ENCODE peak calls at places on chromosomes 2 and 18, in seven cellular contexts. One of them, this sample, is unnamed.

GRCh38 chr18:6412933-6413472 is 1.7 kb downstream of the L3MBTL4 start:
- DNase-seq in stromal cell of bone marrow: no peak
- DNase-seq in HEK293T: no peak
- DNase-seq in anterior cingulate cortex: no peak
- DNase-seq in activated T-cell treated with anti-CD3 and anti-CD28 coated beads, Interleukin-2, amount 50 U/mL, for 4 hours: no peak
- DNase-seq in fibroblast of the aortic adventitia: no peak
- DNase-seq in G401: no peak
- DNase-seq in this sample: no peak

GRCh38 chr2:195368530-195369216 is 288.4 kb upstream of the SLC39A10 start:
- DNase-seq in stromal cell of bone marrow: no peak
- DNase-seq in HEK293T: no peak
- DNase-seq in anterior cingulate cortex: no peak
- DNase-seq in activated T-cell treated with anti-CD3 and anti-CD28 coated beads, Interleukin-2, amount 50 U/mL, for 4 hours: no peak
- DNase-seq in fibroblast of the aortic adventitia: peak
- DNase-seq in G401: no peak
- DNase-seq in this sample: no peak

GRCh38 chr2:20168048-20168726 is 56.7 kb downstream of the SDC1 start:
- DNase-seq in stromal cell of bone marrow: no peak
- DNase-seq in HEK293T: no peak
- DNase-seq in anterior cingulate cortex: no peak
- DNase-seq in activated T-cell treated with anti-CD3 and anti-CD28 coated beads, Interleukin-2, amount 50 U/mL, for 4 hours: no peak
- DNase-seq in fibroblast of the aortic adventitia: no peak
- DNase-seq in G401: no peak
- DNase-seq in this sample: no peak

GRCh38 chr2:209189893-209190292 is 234.0 kb upstream of the MAP2 start:
- DNase-seq in stromal cell of bone marrow: no peak
- DNase-seq in HEK293T: no peak
- DNase-seq in anterior cingulate cortex: no peak
- DNase-seq in activated T-cell treated with anti-CD3 and anti-CD28 coated beads, Interleukin-2, amount 50 U/mL, for 4 hours: no peak
- DNase-seq in fibroblast of the aortic adventitia: no peak
- DNase-seq in G401: no peak
- DNase-seq in this sample: no peak

GRCh38 chr2:222797308-222797707 is 63.5 kb upstream of the ACSL3 start:
- DNase-seq in stromal cell of bone marrow: no peak
- DNase-seq in HEK293T: peak
- DNase-seq in anterior cingulate cortex: no peak
- DNase-seq in activated T-cell treated with anti-CD3 and anti-CD28 coated beads, Interleukin-2, amount 50 U/mL, for 4 hours: no peak
- DNase-seq in fibroblast of the aortic adventitia: peak
- DNase-seq in G401: no peak
- DNase-seq in this sample: no peak

GRCh38 chr2:100733344-100734187 is 86.4 kb upstream of the NPAS2 start:
- DNase-seq in stromal cell of bone marrow: no peak
- DNase-seq in HEK293T: no peak
- DNase-seq in anterior cingulate cortex: no peak
- DNase-seq in activated T-cell treated with anti-CD3 and anti-CD28 coated beads, Interleukin-2, amount 50 U/mL, for 4 hours: no peak
- DNase-seq in fibroblast of the aortic adventitia: peak
- DNase-seq in G401: no peak
- DNase-seq in this sample: no peak

GRCh38 chr2:23485841-23486395 is 100.9 kb downstream of the KLHL29 start:
- DNase-seq in stromal cell of bone marrow: no peak
- DNase-seq in HEK293T: no peak
- DNase-seq in anterior cingulate cortex: no peak
- DNase-seq in activated T-cell treated with anti-CD3 and anti-CD28 coated beads, Interleukin-2, amount 50 U/mL, for 4 hours: no peak
- DNase-seq in fibroblast of the aortic adventitia: no peak
- DNase-seq in G401: no peak
- DNase-seq in this sample: no peak

GRCh38 chr18:2406544-2406943 is 164.8 kb downstream of the METTL4 start:
- DNase-seq in stromal cell of bone marrow: peak
- DNase-seq in HEK293T: no peak
- DNase-seq in anterior cingulate cortex: no peak
- DNase-seq in activated T-cell treated with anti-CD3 and anti-CD28 coated beads, Interleukin-2, amount 50 U/mL, for 4 hours: no peak
- DNase-seq in fibroblast of the aortic adventitia: peak
- DNase-seq in G401: no peak
- DNase-seq in this sample: no peak

GRCh38 chr2:65478498-65479135 is 46.2 kb upstream of the SPRED2 start:
- DNase-seq in stromal cell of bone marrow: no peak
- DNase-seq in HEK293T: no peak
- DNase-seq in anterior cingulate cortex: no peak
- DNase-seq in activated T-cell treated with anti-CD3 and anti-CD28 coated beads, Interleukin-2, amount 50 U/mL, for 4 hours: no peak
- DNase-seq in fibroblast of the aortic adventitia: no peak
- DNase-seq in G401: no peak
- DNase-seq in this sample: no peak

GRCh38 chr2:8168007-8168717 is 513.7 kb upstream of the ID2 start:
- DNase-seq in stromal cell of bone marrow: no peak
- DNase-seq in HEK293T: no peak
- DNase-seq in anterior cingulate cortex: no peak
- DNase-seq in activated T-cell treated with anti-CD3 and anti-CD28 coated beads, Interleukin-2, amount 50 U/mL, for 4 hours: no peak
- DNase-seq in fibroblast of the aortic adventitia: no peak
- DNase-seq in G401: no peak
- DNase-seq in this sample: no peak

GRCh38 chr2:120934891-120935338 is 199.2 kb downstream of the GLI2 start:
- DNase-seq in stromal cell of bone marrow: peak
- DNase-seq in HEK293T: no peak
- DNase-seq in anterior cingulate cortex: no peak
- DNase-seq in activated T-cell treated with anti-CD3 and anti-CD28 coated beads, Interleukin-2, amount 50 U/mL, for 4 hours: no peak
- DNase-seq in fibroblast of the aortic adventitia: peak
- DNase-seq in G401: no peak
- DNase-seq in this sample: no peak

GRCh38 chr2:169961911-169962310 is 134.7 kb downstream of the UBR3 start:
- DNase-seq in stromal cell of bone marrow: peak
- DNase-seq in HEK293T: no peak
- DNase-seq in anterior cingulate cortex: no peak
- DNase-seq in activated T-cell treated with anti-CD3 and anti-CD28 coated beads, Interleukin-2, amount 50 U/mL, for 4 hours: no peak
- DNase-seq in fibroblast of the aortic adventitia: peak
- DNase-seq in G401: no peak
- DNase-seq in this sample: no peak

GRCh38 chr2:86623549-86624547 is at the start of gene RNF103:
- DNase-seq in stromal cell of bone marrow: peak
- DNase-seq in HEK293T: peak
- DNase-seq in anterior cingulate cortex: peak
- DNase-seq in activated T-cell treated with anti-CD3 and anti-CD28 coated beads, Interleukin-2, amount 50 U/mL, for 4 hours: peak
- DNase-seq in fibroblast of the aortic adventitia: peak
- DNase-seq in G401: peak
- DNase-seq in this sample: peak

GRCh38 chr2:68032702-68033101 is 30.1 kb downstream of the C1D start:
- DNase-seq in stromal cell of bone marrow: no peak
- DNase-seq in HEK293T: no peak
- DNase-seq in anterior cingulate cortex: no peak
- DNase-seq in activated T-cell treated with anti-CD3 and anti-CD28 coated beads, Interleukin-2, amount 50 U/mL, for 4 hours: no peak
- DNase-seq in fibroblast of the aortic adventitia: no peak
- DNase-seq in G401: no peak
- DNase-seq in this sample: no peak

GRCh38 chr2:138491495-138491862 is 10.1 kb upstream of the SPOPL start:
- DNase-seq in stromal cell of bone marrow: no peak
- DNase-seq in HEK293T: no peak
- DNase-seq in anterior cingulate cortex: no peak
- DNase-seq in activated T-cell treated with anti-CD3 and anti-CD28 coated beads, Interleukin-2, amount 50 U/mL, for 4 hours: no peak
- DNase-seq in fibroblast of the aortic adventitia: no peak
- DNase-seq in G401: no peak
- DNase-seq in this sample: no peak

GRCh38 chr2:137467246-137467862 is 496.9 kb upstream of the HNMT start:
- DNase-seq in stromal cell of bone marrow: peak
- DNase-seq in HEK293T: peak
- DNase-seq in anterior cingulate cortex: no peak
- DNase-seq in activated T-cell treated with anti-CD3 and anti-CD28 coated beads, Interleukin-2, amount 50 U/mL, for 4 hours: no peak
- DNase-seq in fibroblast of the aortic adventitia: peak
- DNase-seq in G401: no peak
- DNase-seq in this sample: no peak

GRCh38 chr2:171602352-171602751 is 80.1 kb downstream of the CYBRD1 start:
- DNase-seq in stromal cell of bone marrow: no peak
- DNase-seq in HEK293T: no peak
- DNase-seq in anterior cingulate cortex: no peak
- DNase-seq in activated T-cell treated with anti-CD3 and anti-CD28 coated beads, Interleukin-2, amount 50 U/mL, for 4 hours: no peak
- DNase-seq in fibroblast of the aortic adventitia: no peak
- DNase-seq in G401: no peak
- DNase-seq in this sample: no peak

GRCh38 chr18:71115261-71115660 is 826.4 kb downstream of the SOCS6 start:
- DNase-seq in stromal cell of bone marrow: no peak
- DNase-seq in HEK293T: no peak
- DNase-seq in anterior cingulate cortex: no peak
- DNase-seq in activated T-cell treated with anti-CD3 and anti-CD28 coated beads, Interleukin-2, amount 50 U/mL, for 4 hours: no peak
- DNase-seq in fibroblast of the aortic adventitia: no peak
- DNase-seq in G401: no peak
- DNase-seq in this sample: no peak

GRCh38 chr18:8069708-8070107 is 502.6 kb downstream of the PTPRM start:
- DNase-seq in stromal cell of bone marrow: no peak
- DNase-seq in HEK293T: no peak
- DNase-seq in anterior cingulate cortex: no peak
- DNase-seq in activated T-cell treated with anti-CD3 and anti-CD28 coated beads, Interleukin-2, amount 50 U/mL, for 4 hours: no peak
- DNase-seq in fibroblast of the aortic adventitia: no peak
- DNase-seq in G401: no peak
- DNase-seq in this sample: no peak

GRCh38 chr2:207487650-207488315 is 42.0 kb upstream of the CREB1 start:
- DNase-seq in stromal cell of bone marrow: peak
- DNase-seq in HEK293T: no peak
- DNase-seq in anterior cingulate cortex: no peak
- DNase-seq in activated T-cell treated with anti-CD3 and anti-CD28 coated beads, Interleukin-2, amount 50 U/mL, for 4 hours: no peak
- DNase-seq in fibroblast of the aortic adventitia: peak
- DNase-seq in G401: no peak
- DNase-seq in this sample: no peak

GRCh38 chr2:185291035-185291647 is 447.5 kb upstream of the FSIP2 start:
- DNase-seq in stromal cell of bone marrow: peak
- DNase-seq in HEK293T: peak
- DNase-seq in anterior cingulate cortex: no peak
- DNase-seq in activated T-cell treated with anti-CD3 and anti-CD28 coated beads, Interleukin-2, amount 50 U/mL, for 4 hours: no peak
- DNase-seq in fibroblast of the aortic adventitia: peak
- DNase-seq in G401: no peak
- DNase-seq in this sample: no peak

GRCh38 chr18:63089041-63089440 is 230.5 kb downstream of the BCL2 start:
- DNase-seq in stromal cell of bone marrow: no peak
- DNase-seq in HEK293T: no peak
- DNase-seq in anterior cingulate cortex: no peak
- DNase-seq in activated T-cell treated with anti-CD3 and anti-CD28 coated beads, Interleukin-2, amount 50 U/mL, for 4 hours: no peak
- DNase-seq in fibroblast of the aortic adventitia: no peak
- DNase-seq in G401: no peak
- DNase-seq in this sample: no peak

GRCh38 chr18:2917255-2918047 is 70.6 kb downstream of the EMILIN2 start:
- DNase-seq in stromal cell of bone marrow: no peak
- DNase-seq in HEK293T: no peak
- DNase-seq in anterior cingulate cortex: no peak
- DNase-seq in activated T-cell treated with anti-CD3 and anti-CD28 coated beads, Interleukin-2, amount 50 U/mL, for 4 hours: no peak
- DNase-seq in fibroblast of the aortic adventitia: no peak
- DNase-seq in G401: no peak
- DNase-seq in this sample: no peak

GRCh38 chr18:51013259-51013658 is 16.8 kb upstream of the SMAD4 start:
- DNase-seq in stromal cell of bone marrow: no peak
- DNase-seq in HEK293T: no peak
- DNase-seq in anterior cingulate cortex: no peak
- DNase-seq in activated T-cell treated with anti-CD3 and anti-CD28 coated beads, Interleukin-2, amount 50 U/mL, for 4 hours: no peak
- DNase-seq in fibroblast of the aortic adventitia: no peak
- DNase-seq in G401: no peak
- DNase-seq in this sample: no peak

GRCh38 chr2:207967121-207967520 is 58.2 kb downstream of the PLEKHM3 start:
- DNase-seq in stromal cell of bone marrow: no peak
- DNase-seq in HEK293T: no peak
- DNase-seq in anterior cingulate cortex: no peak
- DNase-seq in activated T-cell treated with anti-CD3 and anti-CD28 coated beads, Interleukin-2, amount 50 U/mL, for 4 hours: no peak
- DNase-seq in fibroblast of the aortic adventitia: no peak
- DNase-seq in G401: no peak
- DNase-seq in this sample: no peak

GRCh38 chr2:36374586-36374985 is 19.0 kb downstream of the CRIM1 start:
- DNase-seq in stromal cell of bone marrow: no peak
- DNase-seq in HEK293T: no peak
- DNase-seq in anterior cingulate cortex: no peak
- DNase-seq in activated T-cell treated with anti-CD3 and anti-CD28 coated beads, Interleukin-2, amount 50 U/mL, for 4 hours: no peak
- DNase-seq in fibroblast of the aortic adventitia: no peak
- DNase-seq in G401: no peak
- DNase-seq in this sample: no peak

GRCh38 chr2:150643106-150643730 is 155.8 kb upstream of the RND3 start:
- DNase-seq in stromal cell of bone marrow: no peak
- DNase-seq in HEK293T: no peak
- DNase-seq in anterior cingulate cortex: no peak
- DNase-seq in activated T-cell treated with anti-CD3 and anti-CD28 coated beads, Interleukin-2, amount 50 U/mL, for 4 hours: no peak
- DNase-seq in fibroblast of the aortic adventitia: no peak
- DNase-seq in G401: no peak
- DNase-seq in this sample: no peak

This sample was measured in posterior cingulate gyrus.